ENCODE peak calls at places on chromosomes 12 and 14, in nine cellular contexts. W is upper lobe of left lung; Z is fibroblast of mammary gland; G is dorsolateral prefrontal cortex; A is CD8-positive, alpha-beta T cell; V is bronchial epithelial cell; I is esophagus muscularis mucosa; P is AG04450; J is lower lobe of right lung. Q is an unnamed sample.

GRCh38 chr12:76031081-76031413 is 529 bp downstream of the PHLDA1 start:
- DNase-seq in J (no peak), V (no peak), A (no peak), Z (no peak), P (no peak), I (no peak), W (no peak), G (no peak), Q (no peak)

GRCh38 chr12:59823535-59823934 is 227.7 kb downstream of the SLC16A7 start:
- DNase-seq in P (no peak), J (no peak), V (peak), G (no peak), A (no peak), W (no peak), I (no peak), Z (peak), Q (no peak)

GRCh38 chr14:55340482-55340881 is 69.3 kb downstream of the FBXO34 start:
- DNase-seq in J (no peak), V (no peak), W (no peak), P (no peak), A (no peak), G (no peak), I (peak), Z (no peak), Q (no peak)

GRCh38 chr12:125687820-125688219 is 622.6 kb downstream of the AACS start:
- DNase-seq in Z (no peak), I (peak), V (no peak), W (no peak), A (no peak), G (no peak), P (no peak), J (no peak), Q (no peak)

GRCh38 chr12:11797317-11797913 is 147.9 kb downstream of the ETV6 start:
- DNase-seq in I (no peak), V (no peak), W (peak), A (no peak), Z (peak), J (no peak), P (peak), G (no peak), Q (peak)

GRCh38 chr12:106090586-106091411 is 48.0 kb downstream of the NUAK1 start:
- DNase-seq in G (no peak), P (no peak), V (peak), J (no peak), Z (peak), W (no peak), I (no peak), A (no peak), Q (peak)

GRCh38 chr12:95205685-95206084 is 11.6 kb downstream of the FGD6 start:
- DNase-seq in P (peak), A (no peak), W (no peak), Z (peak), G (no peak), I (no peak), J (no peak), V (peak), Q (peak)

GRCh38 chr14:46433381-46433780 is 218.2 kb downstream of the RPL10L start:
- DNase-seq in V (no peak), P (no peak), J (no peak), W (no peak), Z (no peak), A (no peak), G (no peak), I (no peak), Q (no peak)

GRCh38 chr12:32773686-32774085 is 18.0 kb upstream of the YARS2 start:
- DNase-seq in Z (no peak), I (no peak), W (no peak), P (no peak), A (no peak), V (no peak), J (no peak), G (no peak), Q (no peak)

GRCh38 chr12:96233941-96234461 is 39.8 kb downstream of the ELK3 start:
- DNase-seq in J (peak), P (peak), G (peak), A (no peak), V (no peak), I (peak), W (peak), Z (peak), Q (peak)

DNA sequence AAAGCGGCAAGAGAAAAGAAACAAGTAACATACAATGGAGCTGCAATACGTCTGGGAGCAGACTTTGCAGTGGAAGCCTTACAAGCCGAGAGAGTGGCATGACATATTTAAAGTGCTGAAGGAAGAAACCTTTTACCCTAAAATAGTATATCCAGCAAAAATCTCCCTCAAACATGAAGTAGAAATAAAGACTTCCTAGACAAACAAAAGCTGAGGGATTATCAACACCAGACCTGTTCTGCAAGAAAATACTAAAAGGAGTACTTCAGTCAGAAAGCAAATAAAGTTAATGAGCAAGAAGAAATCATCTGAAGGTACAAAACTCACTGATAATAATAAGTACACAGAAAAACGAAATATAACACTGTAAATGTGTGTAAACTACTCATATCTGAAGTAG is 77.5 kb upstream of the ABCD2 start:
- DNase-seq in W (no peak), V (no peak), J (no peak), Z (no peak), P (no peak), A (no peak), G (no peak), I (no peak), Q (no peak)
- H3K4me3 ChIP-seq in W (no peak), V (no peak), J (no peak), Z (no peak), P (no peak), A (no peak), G (no peak), I (no peak), Q (no peak)

GRCh38 chr12:9381619-9382018 is 173.4 kb upstream of the PZP start:
- DNase-seq in G (no peak), Z (no peak), J (no peak), V (no peak), P (no peak), A (no peak), W (no peak), I (no peak), Q (no peak)

GRCh38 chr12:9379023-9379742 is 171.0 kb upstream of the PZP start:
- DNase-seq in J (no peak), W (no peak), P (no peak), A (no peak), G (no peak), Z (no peak), I (no peak), V (no peak), Q (no peak)

GRCh38 chr12:9383585-9383984 is 175.4 kb upstream of the PZP start:
- DNase-seq in J (no peak), G (no peak), W (no peak), A (no peak), P (no peak), I (no peak), V (no peak), Z (no peak), Q (no peak)

GRCh38 chr12:9380650-9381049 is 172.5 kb upstream of the PZP start:
- DNase-seq in W (no peak), Z (no peak), A (no peak), J (no peak), I (no peak), P (no peak), V (no peak), G (no peak), Q (no peak)

DNA sequence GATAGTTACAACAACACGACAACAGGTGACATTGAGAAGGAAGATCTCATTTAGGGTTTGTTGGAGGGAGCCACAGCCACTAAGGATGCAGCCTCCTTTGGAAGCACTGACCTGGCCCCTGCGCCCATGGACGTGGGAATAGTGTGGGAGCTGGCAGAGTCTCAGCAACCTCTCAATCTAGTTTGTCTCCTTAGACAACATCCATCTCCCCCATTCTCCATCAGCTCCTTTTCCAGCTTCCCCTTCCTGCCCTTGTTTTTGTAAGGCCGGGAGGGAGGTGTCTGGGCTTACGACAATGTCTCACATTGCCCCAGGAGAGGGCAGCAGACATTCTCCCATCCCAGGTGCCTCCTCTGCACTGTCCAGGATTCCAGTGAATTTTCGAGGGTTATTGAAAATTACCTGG is 170.2 kb upstream of the PZP start:
- DNase-seq in A (no peak), Z (no peak), G (no peak), P (no peak), J (no peak), V (peak), W (no peak), I (no peak), Q (peak)
- TF ChIP-seq CTCF in A (no peak), Z (peak), G (no peak), P (peak), J (no peak), V (peak), W (no peak), I (no peak), Q (peak)

DNA sequence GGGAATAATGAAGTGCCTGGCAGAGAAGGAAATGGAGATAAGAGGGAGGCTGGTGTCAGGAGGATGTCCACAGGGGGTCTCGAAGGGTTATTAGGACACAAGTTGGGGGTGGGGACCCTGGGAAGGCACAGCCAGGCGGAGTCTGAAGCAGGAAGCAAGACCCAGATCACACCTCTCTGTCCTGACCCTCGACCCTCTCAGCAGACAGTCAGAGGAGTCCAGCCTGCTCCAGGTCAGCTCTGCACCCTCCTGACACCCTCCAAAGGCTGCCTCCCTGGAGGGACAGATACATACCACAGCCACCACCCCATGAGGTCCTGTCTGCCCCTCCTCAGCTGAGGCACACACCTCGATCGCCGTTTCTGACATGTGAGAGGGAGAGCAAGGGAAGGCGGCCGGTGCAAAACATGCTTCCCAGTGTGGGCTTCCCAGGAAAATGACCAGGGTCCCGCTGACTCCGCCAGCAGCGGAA is 9.0 kb downstream of the BCL11B start:
- DNase-seq in I (no peak), G (no peak), W (no peak), P (no peak), A (peak), J (no peak), V (no peak), Z (no peak), Q (no peak)
- H3K4me3 ChIP-seq in I (no peak), G (peak), W (no peak), P (no peak), A (peak), J (no peak), V (no peak), Z (no peak), Q (no peak)

GRCh38 chr14:29896354-29896768 is 31.3 kb downstream of the PRKD1 start:
- DNase-seq in P (no peak), A (no peak), I (no peak), W (no peak), Z (no peak), G (no peak), J (no peak), V (no peak), Q (no peak)
- TF ChIP-seq CTCF in P (no peak), A (no peak), I (no peak), W (no peak), Z (no peak), G (no peak), J (no peak), V (no peak), Q (no peak)

DNA sequence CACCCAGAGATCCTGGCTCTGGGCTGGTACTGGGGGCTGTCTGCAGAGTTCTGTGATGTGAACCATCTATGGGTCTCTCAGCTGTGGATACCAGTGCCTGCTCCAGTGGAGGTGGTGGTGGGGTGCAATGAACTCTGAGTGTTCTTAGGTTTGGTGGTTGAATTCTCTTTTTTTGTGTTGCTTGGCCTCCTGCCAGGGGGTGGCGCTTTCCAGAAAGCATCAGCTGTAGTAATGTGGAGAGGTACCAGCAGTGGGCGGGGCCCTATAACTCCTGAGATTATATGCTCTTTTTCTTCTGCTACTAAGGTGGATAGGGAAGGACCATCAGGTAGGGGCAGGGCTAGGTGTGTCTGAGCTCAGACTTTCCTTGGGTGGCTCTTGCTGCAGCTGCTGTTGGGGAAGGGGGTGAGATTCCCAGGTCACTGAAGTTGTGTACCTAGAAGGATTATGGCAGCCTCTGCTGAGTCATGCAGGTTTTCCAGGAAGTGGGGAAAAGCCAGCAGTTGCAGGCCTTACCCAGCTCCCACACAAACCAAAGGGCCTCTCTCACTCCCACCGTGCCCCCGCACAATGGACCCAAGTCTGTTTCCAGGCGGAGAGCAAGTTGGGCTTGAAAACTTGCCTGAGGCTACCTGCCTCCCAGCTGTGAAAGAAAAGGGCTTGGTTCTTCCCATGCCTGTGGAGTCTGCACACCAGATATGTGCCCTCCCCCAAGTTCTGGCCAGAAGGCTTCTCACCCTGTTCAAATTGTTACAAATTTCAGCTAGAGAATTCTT is 18.6 kb downstream of the CCER1 start:
- DNase-seq in I (no peak), W (no peak), V (peak), J (no peak), A (no peak), P (no peak), G (no peak), Z (no peak), Q (no peak)
- H3K4me3 ChIP-seq in I (no peak), W (no peak), V (no peak), J (no peak), A (no peak), P (no peak), G (no peak), Z (no peak), Q (no peak)

GRCh38 chr14:94028450-94028826 is 2.3 kb downstream of the OTUB2 start:
- DNase-seq in Z (no peak), W (no peak), V (peak), A (peak), I (no peak), P (no peak), J (no peak), G (no peak), Q (no peak)
- TF ChIP-seq CTCF in Z (no peak), W (no peak), V (no peak), A (no peak), I (no peak), P (no peak), J (no peak), G (no peak), Q (no peak)

DNA sequence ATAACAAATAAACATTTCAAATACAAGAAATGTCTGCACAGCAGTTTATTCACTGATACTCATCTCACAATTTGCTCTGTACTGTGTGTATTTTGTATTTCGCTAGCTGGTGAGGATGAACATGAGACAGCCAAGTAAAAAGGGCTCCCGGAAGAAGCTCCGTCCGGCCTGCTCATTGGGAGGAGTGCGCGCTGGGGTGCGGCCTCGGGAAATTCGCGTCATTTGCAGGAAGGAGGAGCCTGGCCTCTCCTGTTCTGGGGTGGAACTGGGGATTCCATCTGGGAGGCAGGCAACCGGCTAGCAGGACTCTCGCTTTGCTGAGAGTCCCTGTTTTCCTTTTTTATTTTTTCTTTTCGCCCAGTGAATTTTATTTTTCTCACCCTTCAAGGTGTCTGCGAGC is 368.4 kb upstream of the TMEM132C start:
- DNase-seq in P (no peak), W (no peak), J (no peak), A (no peak), G (no peak), I (no peak), Z (no peak), V (no peak), Q (no peak)
- H3K4me3 ChIP-seq in P (no peak), W (no peak), J (no peak), A (no peak), G (no peak), I (no peak), Z (no peak), V (no peak), Q (no peak)

GRCh38 chr12:78118036-78118435 is 287.3 kb downstream of the NAV3 start:
- DNase-seq in P (no peak), W (no peak), J (no peak), G (no peak), I (no peak), A (no peak), V (no peak), Z (no peak), Q (no peak)
- TF ChIP-seq CTCF in P (peak), W (no peak), J (no peak), G (peak), I (no peak), A (no peak), V (peak), Z (peak), Q (peak)